ENCODE peak calls at places on chromosomes 7 and 10, in five cellular contexts. G, H, A, O and Q are unnamed samples.

GRCh38 chr10:6140141-6140841 is 51.5 kb downstream of the RBM17 start:
- DNase-seq in G (no peak), H (no peak), A (peak; percentile 51), O (no peak), Q (no peak)

GRCh38 chr10:5355762-5356478 is 8.8 kb upstream of the UCN3 start:
- DNase-seq in G (no peak), H (no peak), A (no peak), O (no peak), Q (no peak)

GRCh38 chr10:43905502-43906236 is 257.0 kb upstream of the ZNF32 start:
- DNase-seq in G (no peak), H (peak; percentile 56), A (no peak), O (no peak), Q (no peak)

GRCh38 chr10:130631139-130631864 is 495.1 kb downstream of the GLRX3 start:
- DNase-seq in G (no peak), H (no peak), A (peak; percentile 35), O (no peak), Q (no peak)

GRCh38 chr7:157692156-157693011 is 355.6 kb downstream of the DNAJB6 start:
- DNase-seq in G (no peak), H (no peak), A (no peak), O (no peak), Q (no peak)

GRCh38 chr10:67779455-67780205 is 58.4 kb downstream of the DNAJC12 start:
- DNase-seq in G (peak; percentile 84), H (no peak), A (peak; percentile 82), O (no peak), Q (peak; percentile 28)

GRCh38 chr7:100503350-100503735 is 19.6 kb downstream of the NYAP1 start:
- DNase-seq in G (no peak), H (no peak), A (no peak), O (no peak), Q (no peak)

GRCh38 chr10:33719005-33719703 is 384.7 kb upstream of the NRP1 start:
- DNase-seq in G (no peak), H (no peak), A (peak; percentile 8), O (no peak), Q (no peak)

GRCh38 chr7:40796723-40797122 is 661.9 kb downstream of the SUGCT start:
- DNase-seq in G (no peak), H (no peak), A (no peak), O (no peak), Q (no peak)

GRCh38 chr7:95859434-95859833 is 87.1 kb downstream of the DYNC1I1 start:
- DNase-seq in G (no peak), H (no peak), A (peak; percentile 5), O (no peak), Q (no peak)

GRCh38 chr10:6054884-6055283 is 7.3 kb downstream of the IL2RA start:
- DNase-seq in G (no peak), H (no peak), A (no peak), O (no peak), Q (no peak)

GRCh38 chr10:110613996-110614495 is 30.1 kb upstream of the RBM20 start:
- DNase-seq in G (no peak), H (no peak), A (no peak), O (no peak), Q (no peak)

GRCh38 chr7:24318326-24318725 is 34.3 kb downstream of the NPY start:
- DNase-seq in G (peak; percentile 84), H (no peak), A (no peak), O (no peak), Q (no peak)

GRCh38 chr7:24812313-24812945 is 55.2 kb upstream of the GSDME start:
- DNase-seq in G (peak; percentile 74), H (peak; percentile 40), A (peak; percentile 42), O (peak; percentile 9), Q (no peak)

GRCh38 chr7:50502001-50502684 is 52.0 kb upstream of the FIGNL1 start:
- DNase-seq in G (no peak), H (peak; percentile 88), A (peak; percentile 71), O (no peak), Q (no peak)

GRCh38 chr10:60816624-60817023 is 38.3 kb downstream of the CDK1 start:
- DNase-seq in G (peak; percentile 81), H (no peak), A (peak; percentile 93), O (no peak), Q (peak; percentile 4)

GRCh38 chr7:51543801-51544553 is 227.4 kb upstream of the COBL start:
- DNase-seq in G (no peak), H (no peak), A (no peak), O (no peak), Q (peak; percentile 4)

GRCh38 chr7:85714182-85714581 is 527.3 kb upstream of the SEMA3D start:
- DNase-seq in G (peak; percentile 60), H (no peak), A (no peak), O (no peak), Q (no peak)

GRCh38 chr10:29482591-29483421 is 152.0 kb downstream of the SVIL start:
- DNase-seq in G (no peak), H (no peak), A (peak; percentile 71), O (no peak), Q (no peak)

GRCh38 chr7:16978358-16979244 is 96.8 kb upstream of the AGR3 start:
- DNase-seq in G (no peak), H (no peak), A (peak; percentile 60), O (no peak), Q (no peak)

GRCh38 chr7:99034932-99035722 is 108.8 kb downstream of the SMURF1 start:
- DNase-seq in G (no peak), H (no peak), A (no peak), O (no peak), Q (no peak)

GRCh38 chr7:76193881-76194280 is 7.8 kb upstream of the SRRM3 start:
- DNase-seq in G (no peak), H (no peak), A (no peak), O (no peak), Q (no peak)

GRCh38 chr10:99369126-99369525 is 40.0 kb downstream of the CNNM1 start:
- DNase-seq in G (no peak), H (no peak), A (no peak), O (no peak), Q (no peak)

GRCh38 chr10:50512214-50512595 is 111.6 kb downstream of the SGMS1 start:
- DNase-seq in G (no peak), H (no peak), A (peak; percentile 36), O (no peak), Q (no peak)

GRCh38 chr10:84837877-84838276 is 509.5 kb downstream of the CCSER2 start:
- DNase-seq in G (no peak), H (no peak), A (no peak), O (no peak), Q (no peak)

GRCh38 chr10:1413823-1414222 is 323.5 kb downstream of the ADARB2 start:
- DNase-seq in G (no peak), H (no peak), A (no peak), O (no peak), Q (no peak)

GRCh38 chr10:13956826-13957225 is 370.1 kb downstream of the PRPF18 start:
- DNase-seq in G (no peak), H (peak; percentile 78), A (peak; percentile 82), O (no peak), Q (no peak)

GRCh38 chr7:47148541-47149207 is 433.2 kb downstream of the TNS3 start:
- DNase-seq in G (no peak), H (no peak), A (no peak), O (no peak), Q (no peak)

GRCh38 chr10:73759512-73760115 is 15.4 kb downstream of the SEC24C start:
- DNase-seq in G (no peak), H (no peak), A (no peak), O (no peak), Q (no peak)

GRCh38 chr7:24777811-24778210 is 20.5 kb upstream of the GSDME start:
- DNase-seq in G (no peak), H (no peak), A (no peak), O (no peak), Q (no peak)

GRCh38 chr7:96219382-96220130 is 102.3 kb downstream of the SLC25A13 start:
- DNase-seq in G (peak; percentile 81), H (no peak), A (peak; percentile 55), O (no peak), Q (no peak)